ENCODE peak calls at places on chromosomes 12 and 14, in four cellular contexts. J is sigmoid colon, M is GM12878, V is SK-N-SH. E is an unnamed sample.

GRCh38 chr12:115572440-115572839 is 705.1 kb downstream of the MED13L start:
- DNase-seq in V (no peak), M (peak), J (no peak), E (no peak)

GRCh38 chr12:23132357-23132756 is 507.4 kb downstream of the ETNK1 start:
- DNase-seq in J (no peak), M (no peak), V (no peak), E (no peak)

GRCh38 chr14:89563503-89563902 is 146.5 kb upstream of the FOXN3 start:
- DNase-seq in J (no peak), V (no peak), M (no peak), E (no peak)

GRCh38 chr12:30843211-30843610 is 83.3 kb upstream of the TSPAN11 start:
- DNase-seq in V (no peak), M (no peak), J (no peak), E (no peak)

GRCh38 chr12:128613821-128614220 is 209.9 kb downstream of the SLC15A4 start:
- DNase-seq in J (no peak), V (no peak), M (no peak), E (no peak)

GRCh38 chr12:91851741-91852477 is 293.7 kb downstream of the BTG1 start:
- DNase-seq in V (no peak), J (no peak), M (no peak), E (no peak)

GRCh38 chr14:78835909-78836308 is 665.7 kb downstream of the NRXN3 start:
- DNase-seq in M (no peak), V (no peak), J (no peak), E (no peak)

GRCh38 chr12:76303365-76303764 is 44.9 kb downstream of the BBS10 start:
- DNase-seq in J (no peak), M (no peak), V (no peak), E (no peak)

GRCh38 chr12:47881826-47882427 is 22.9 kb downstream of the VDR start:
- DNase-seq in J (peak), V (no peak), M (no peak), E (peak)

GRCh38 chr12:49564241-49565118 is 3.5 kb downstream of the MCRS1 start:
- DNase-seq in J (no peak), V (peak), M (no peak), E (no peak)

GRCh38 chr12:117352260-117352659 is 9.2 kb downstream of the NOS1 start:
- DNase-seq in J (no peak), V (no peak), M (no peak), E (peak)

GRCh38 chr14:20657216-20658211 is 16.0 kb upstream of the OR6S1 start:
- DNase-seq in M (no peak), V (no peak), J (no peak), E (no peak)

GRCh38 chr12:30925607-30926242 is 823 bp upstream of the TSPAN11 start:
- DNase-seq in V (no peak), J (no peak), M (no peak), E (no peak)

GRCh38 chr12:102824218-102824835 is 92.7 kb downstream of the PAH start:
- DNase-seq in J (no peak), M (no peak), V (peak), E (peak)

GRCh38 chr12:49231881-49232650 is 32.8 kb upstream of the TUBA1C start:
- DNase-seq in V (no peak), J (no peak), M (no peak), E (no peak)

GRCh38 chr14:20866963-20867362 is 24.2 kb upstream of the RNASE3 start:
- DNase-seq in J (no peak), M (no peak), V (no peak), E (no peak)

GRCh38 chr12:38488866-38489265 is 172.3 kb downstream of the ALG10B start:
- DNase-seq in J (no peak), V (no peak), M (no peak), E (no peak)

GRCh38 chr12:102965281-102966155 is 8.0 kb downstream of the ASCL1 start:
- DNase-seq in M (no peak), J (no peak), V (peak), E (peak)

GRCh38 chr14:94412671-94413638 is 24.6 kb upstream of the SERPINA1 start:
- DNase-seq in M (no peak), V (no peak), J (no peak), E (no peak)

GRCh38 chr12:2147335-2147734 is 94.5 kb downstream of the CACNA1C start:
- DNase-seq in V (no peak), J (no peak), M (no peak), E (no peak)
- TF ChIP-seq EP300 in V (no peak), J (no peak), M (no peak), E (no peak)

GRCh38 chr14:105845725-105846309 is 319.4 kb downstream of the TMEM121 start:
- DNase-seq in V (no peak), M (no peak), J (no peak), E (peak)

GRCh38 chr14:105843444-105844046 is 317.2 kb downstream of the TMEM121 start:
- DNase-seq in J (no peak), M (no peak), V (no peak), E (peak)

GRCh38 chr14:105842105-105842504 is 315.7 kb downstream of the TMEM121 start:
- DNase-seq in M (no peak), J (no peak), V (no peak), E (no peak)

GRCh38 chr14:105844810-105845724 is 318.7 kb downstream of the TMEM121 start:
- DNase-seq in J (no peak), V (no peak), M (no peak), E (peak)

DNA sequence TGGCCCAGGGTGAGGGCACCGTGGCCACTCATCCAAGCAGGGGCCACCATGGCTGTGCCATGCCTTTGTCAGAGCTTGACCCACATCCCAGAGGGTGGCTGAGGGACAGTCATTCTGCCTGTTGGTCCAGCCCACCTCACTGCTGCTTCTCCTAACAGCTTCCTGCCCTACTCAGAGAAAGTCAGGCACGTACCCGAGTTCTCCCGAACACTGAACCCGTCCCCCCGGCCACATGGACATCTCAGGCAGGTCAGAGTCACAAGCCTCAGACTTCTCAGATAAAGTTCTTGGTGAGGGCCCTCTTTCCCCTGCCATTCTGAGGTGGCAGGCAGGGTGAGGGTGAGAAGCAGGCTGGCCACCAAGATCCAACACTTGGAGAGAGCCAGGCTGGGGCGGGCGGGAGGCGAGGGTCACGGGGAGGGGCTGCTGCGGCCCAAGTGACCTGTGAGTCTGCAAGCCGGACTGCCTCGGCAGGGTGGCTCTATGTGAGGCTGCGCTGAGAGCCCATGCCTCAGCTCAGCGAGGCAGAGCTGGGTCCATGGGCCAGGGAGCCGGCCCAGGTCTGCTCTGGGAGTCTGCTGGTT is 317.8 kb downstream of the TMEM121 start:
- DNase-seq in J (no peak), M (no peak), V (no peak), E (peak)
- H3K27ac ChIP-seq in J (no peak), M (no peak), V (no peak), E (no peak)

GRCh38 chr12:123436017-123436964 is at the start of gene RILPL2:
- DNase-seq in V (peak), M (peak), J (peak), E (peak)
- TF ChIP-seq POLR2AphosphoS5 in V (peak), M (peak), J (peak), E (peak)

GRCh38 chr14:64685364-64686130 is 18.7 kb upstream of the PLEKHG3 start:
- DNase-seq in J (no peak), M (no peak), V (peak), E (no peak)
- TF ChIP-seq EP300 in J (no peak), M (no peak), V (no peak), E (no peak)

DNA sequence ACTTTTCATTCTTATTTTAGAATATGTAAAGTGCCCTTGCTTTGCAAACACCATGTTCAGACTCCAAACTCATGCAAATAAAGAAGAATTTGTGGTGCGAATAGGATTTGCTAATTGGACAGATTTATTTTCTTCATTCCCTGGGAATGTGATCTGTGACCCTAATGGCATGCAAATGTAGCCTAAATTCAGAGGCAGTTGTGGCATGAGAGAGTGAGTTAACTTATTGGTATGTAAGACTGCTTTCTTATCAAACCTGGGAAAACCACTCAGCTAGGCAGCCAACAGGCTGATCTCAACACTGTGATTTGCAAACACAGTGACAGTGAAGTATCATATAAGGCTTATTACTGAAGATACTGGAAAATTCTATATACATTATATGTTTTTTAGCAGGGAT is 10.0 kb downstream of the CAPZA3 start:
- DNase-seq in V (no peak), M (no peak), J (no peak), E (no peak)
- H3K27ac ChIP-seq in V (peak), M (no peak), J (no peak), E (no peak)

GRCh38 chr14:64515053-64515452 is 10.5 kb downstream of the ZBTB1 start:
- DNase-seq in M (no peak), J (no peak), V (no peak), E (no peak)
- TF ChIP-seq POLR2AphosphoS5 in M (no peak), J (no peak), V (no peak), E (no peak)

GRCh38 chr14:23941230-23941629 is 12.3 kb upstream of the DHRS4 start:
- DNase-seq in M (no peak), J (no peak), V (no peak), E (no peak)
- TF ChIP-seq EP300 in M (no peak), J (no peak), V (no peak), E (no peak)

GRCh38 chr12:58310368-58310767 is 369.0 kb downstream of the ATP23 start:
- DNase-seq in M (no peak), J (no peak), V (no peak), E (no peak)
- H3K27ac ChIP-seq in M (no peak), J (peak), V (no peak), E (no peak)

E was measured in upper lobe of left lung.